ENCODE peak calls at places on chromosomes 4 and X, in four cellular contexts. A is thoracic aorta, D is tibial nerve, Q is OCI-LY7. I is an unnamed sample. For H3K4me1, the result is how much of the 10 kb centered on the place peaks cover.

GRCh38 chr4:76894537-76894936 is 3.4 kb downstream of the SOWAHB start:
- DNase-seq in A (no peak), D (no peak), Q (no peak), I (no peak)

GRCh38 chr4:143587703-143588102 is 74.2 kb downstream of the SMARCA5 start:
- DNase-seq in A (no peak), D (no peak), Q (no peak), I (no peak)

GRCh38 chrX:131675596-131676194 is 131.8 kb downstream of the OR13H1 start:
- DNase-seq in A (no peak), D (no peak), Q (peak), I (no peak)

GRCh38 chr4:142567620-142568451 is 278.3 kb downstream of the INPP4B start:
- DNase-seq in A (no peak), D (no peak), Q (no peak), I (no peak)

GRCh38 chr4:157204634-157205244 is 15.8 kb upstream of the GRIA2 start:
- DNase-seq in A (no peak), D (no peak), Q (no peak), I (no peak)

GRCh38 chr4:159267023-159267939 is 164.4 kb downstream of the RAPGEF2 start:
- DNase-seq in A (no peak), D (no peak), Q (no peak), I (no peak)

GRCh38 chrX:17441965-17442364 is 67.0 kb downstream of the NHS start:
- DNase-seq in A (no peak), D (no peak), Q (no peak), I (no peak)

GRCh38 chrX:138711399-138712347 is at the start of gene FGF13:
- DNase-seq in A (no peak), D (no peak), Q (no peak), I (peak)

GRCh38 chr4:6582889-6583504 is 8.0 kb downstream of the MAN2B2 start:
- DNase-seq in A (no peak), D (no peak), Q (peak), I (no peak)

GRCh38 chr4:87134122-87134521 is 86.3 kb downstream of the KLHL8 start:
- DNase-seq in A (no peak), D (no peak), Q (no peak), I (no peak)

GRCh38 chrX:7515681-7516413 is 327.1 kb upstream of the VCX start:
- DNase-seq in A (no peak), D (no peak), Q (no peak), I (no peak)

GRCh38 chrX:150364347-150365050 is 1.4 kb downstream of the MAMLD1 start:
- DNase-seq in A (no peak), D (peak), Q (no peak), I (no peak)

GRCh38 chrX:153934473-153935325 is at the start of gene NAA10:
- DNase-seq in A (no peak), D (peak), Q (peak), I (peak)

GRCh38 chrX:48972214-48973164 is 845 bp upstream of the KCND1 start:
- DNase-seq in A (no peak), D (peak), Q (no peak), I (no peak)

GRCh38 chr4:45638641-45639040 is 485.2 kb downstream of the GABRG1 start:
- DNase-seq in A (no peak), D (no peak), Q (no peak), I (no peak)

GRCh38 chr4:6591781-6592180 is 16.8 kb downstream of the MAN2B2 start:
- DNase-seq in A (no peak), D (no peak), Q (peak), I (no peak)

GRCh38 chr4:13544556-13545393 is 467 bp upstream of the NKX3-2 start:
- DNase-seq in A (no peak), D (no peak), Q (peak), I (no peak)

GRCh38 chr4:15365641-15366040 is 62.2 kb upstream of the C1QTNF7 start:
- DNase-seq in A (no peak), D (no peak), Q (no peak), I (no peak)

GRCh38 chr4:75511841-75512240 is 2.4 kb downstream of the RCHY1 start:
- DNase-seq in A (no peak), D (no peak), Q (no peak), I (no peak)

DNA sequence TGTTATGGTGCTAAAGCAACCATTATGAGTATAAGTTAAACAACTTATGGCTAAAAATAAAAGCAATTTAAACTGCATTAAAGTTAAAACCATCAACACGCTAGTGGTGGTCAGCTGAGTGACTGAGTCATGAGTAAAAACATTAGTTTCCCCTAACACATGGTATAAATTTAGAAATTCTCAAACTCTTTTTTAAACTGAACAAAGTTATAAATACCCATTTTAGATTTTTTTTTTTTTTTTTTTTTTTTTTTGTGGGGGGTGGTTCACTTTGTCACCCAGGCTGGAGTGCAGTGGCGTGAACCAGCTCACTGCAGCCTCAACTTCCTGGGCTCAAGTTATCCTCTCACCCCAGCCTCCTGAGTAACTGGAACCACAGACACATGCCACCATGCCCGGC is 5.4 kb upstream of the BBS7 start:
- DNase-seq in A (no peak), D (no peak), Q (no peak), I (no peak)
- H3K4me1 ChIP-seq in A (under half), D (under half), Q (under half), I (under half)

DNA sequence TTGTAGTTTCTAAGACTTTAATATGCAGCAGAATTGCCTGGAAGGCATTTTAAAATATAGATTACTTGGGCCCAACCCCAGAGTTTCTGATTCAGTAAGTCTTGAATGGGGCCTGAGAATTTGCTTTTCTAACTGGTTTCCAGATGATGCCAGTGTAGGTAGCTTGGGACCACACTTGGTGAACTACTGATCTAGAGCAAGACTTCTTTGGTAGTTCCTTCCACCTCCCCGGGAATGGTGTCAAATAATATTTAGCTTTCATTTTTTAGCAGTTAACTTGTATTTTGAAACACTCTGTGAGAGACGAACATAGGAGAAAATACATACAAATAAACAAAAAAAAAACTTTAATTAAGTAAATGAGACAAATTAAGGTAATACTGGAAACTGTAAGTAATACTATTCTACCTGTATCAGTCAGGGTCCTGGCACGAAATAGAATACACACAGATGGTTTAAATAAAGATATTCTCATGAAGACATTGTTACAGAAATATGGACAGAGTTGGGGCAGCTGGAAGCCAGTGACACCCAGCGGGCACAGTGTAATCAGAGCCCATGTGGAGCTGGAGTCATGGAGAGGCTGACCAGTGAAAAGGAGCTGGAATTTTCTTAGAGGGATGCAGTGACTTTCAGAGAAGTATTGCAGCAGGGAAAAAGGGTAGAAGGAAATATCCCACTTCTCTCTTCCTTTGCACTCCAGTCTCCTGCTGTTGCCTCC is 905.7 kb downstream of the CCSER1 start:
- DNase-seq in A (no peak), D (no peak), Q (no peak), I (no peak)
- TF ChIP-seq CTCF in A (no peak), D (no peak), Q (no peak), I (no peak)

DNA sequence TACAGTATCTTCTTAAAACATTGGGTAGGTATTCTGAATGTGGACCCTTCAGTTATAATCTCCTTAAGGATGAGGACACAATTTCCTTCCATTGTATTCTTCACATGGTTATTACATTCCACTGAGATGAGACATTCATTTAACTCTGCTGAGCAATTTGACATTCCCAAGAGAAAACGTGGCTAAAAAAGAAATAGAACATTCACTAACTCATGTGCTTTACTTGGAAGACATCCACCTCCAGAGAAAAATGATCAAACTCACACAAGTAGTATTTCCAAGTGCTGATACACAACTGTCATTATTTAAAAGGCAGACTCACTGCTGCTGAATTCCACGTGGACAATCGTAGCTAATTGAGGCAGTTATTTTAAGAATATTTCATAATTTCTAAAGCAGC is 227.9 kb upstream of the ANKRD50 start:
- DNase-seq in A (no peak), D (no peak), Q (no peak), I (no peak)
- H3K27ac ChIP-seq in A (peak), D (peak), Q (no peak), I (peak)

GRCh38 chrX:68699960-68700746 is 52.7 kb downstream of the STARD8 start:
- DNase-seq in A (no peak), D (no peak), Q (no peak), I (no peak)

GRCh38 chrX:68697036-68697435 is 49.6 kb downstream of the STARD8 start:
- DNase-seq in A (no peak), D (no peak), Q (no peak), I (no peak)

GRCh38 chrX:68697465-68698125 is 50.1 kb downstream of the STARD8 start:
- DNase-seq in A (no peak), D (no peak), Q (no peak), I (no peak)

GRCh38 chrX:68696267-68696666 is 48.8 kb downstream of the STARD8 start:
- DNase-seq in A (no peak), D (no peak), Q (no peak), I (no peak)

GRCh38 chrX:68698955-68699354 is 51.5 kb downstream of the STARD8 start:
- DNase-seq in A (no peak), D (no peak), Q (no peak), I (no peak)
- H3K4me1 ChIP-seq in A (under half), D (under half), Q (under half), I (under half)

GRCh38 chrX:136146614-136147319 is 566 bp upstream of the FHL1 start:
- DNase-seq in A (no peak), D (no peak), Q (no peak), I (no peak)

GRCh38 chrX:136143714-136144113 is 3.6 kb upstream of the FHL1 start:
- DNase-seq in A (no peak), D (no peak), Q (no peak), I (no peak)

GRCh38 chrX:136147320-136147901 is at the start of gene FHL1:
- DNase-seq in A (no peak), D (peak), Q (peak), I (no peak)

GRCh38 chrX:136148391-136148790 is 1.1 kb downstream of the FHL1 start:
- DNase-seq in A (no peak), D (no peak), Q (no peak), I (no peak)

DNA sequence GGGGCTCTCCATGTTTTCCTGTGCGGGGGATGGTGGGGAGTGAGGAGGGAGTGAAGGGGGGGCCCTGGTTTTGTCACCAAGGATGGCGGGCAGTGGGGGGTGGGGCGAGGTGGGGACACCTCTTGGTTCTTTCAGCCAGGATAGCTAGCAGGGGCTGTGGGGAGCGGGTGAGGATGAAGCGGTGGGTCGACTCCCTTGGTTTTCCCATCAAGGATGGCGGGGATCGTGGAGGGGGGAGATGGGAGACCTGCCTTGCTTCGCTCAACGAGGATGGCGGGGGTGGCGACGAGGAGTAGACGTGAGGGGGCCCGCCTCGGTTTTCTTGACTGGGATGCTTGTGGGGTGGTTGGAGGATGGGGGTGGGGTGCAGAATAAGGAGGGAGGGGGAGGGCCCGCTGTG is 633 bp downstream of the FHL1 start:
- DNase-seq in A (no peak), D (no peak), Q (no peak), I (no peak)
- TF ChIP-seq CTCF in A (no peak), D (no peak), Q (no peak), I (no peak)

I was measured in breast epithelium.